ENCODE peak calls at places on chromosomes 6 and 20, in five cellular contexts. One of them, this sample, is unnamed.

GRCh38 chr20:38032585-38033329 is 499 bp downstream of the TTI1 start:
- DNase-seq in H9: no peak
- DNase-seq in mammary epithelial cell: no peak
- DNase-seq in IMR-90: no peak
- DNase-seq in MM.1S: no peak
- DNase-seq in this sample: no peak

GRCh38 chr6:41637179-41638001 is 878 bp upstream of the MDFI start:
- DNase-seq in H9: peak; percentile 55
- DNase-seq in mammary epithelial cell: peak; percentile 46
- DNase-seq in IMR-90: no peak
- DNase-seq in MM.1S: no peak
- DNase-seq in this sample: no peak

GRCh38 chr6:13565921-13566320 is 8.5 kb upstream of the SIRT5 start:
- DNase-seq in H9: no peak
- DNase-seq in mammary epithelial cell: no peak
- DNase-seq in IMR-90: no peak
- DNase-seq in MM.1S: no peak
- DNase-seq in this sample: no peak

GRCh38 chr6:25413506-25413905 is 134.3 kb downstream of the CARMIL1 start:
- DNase-seq in H9: no peak
- DNase-seq in mammary epithelial cell: no peak
- DNase-seq in IMR-90: no peak
- DNase-seq in MM.1S: no peak
- DNase-seq in this sample: no peak

GRCh38 chr20:14992071-14992654 is 654.8 kb upstream of the FLRT3 start:
- DNase-seq in H9: no peak
- DNase-seq in mammary epithelial cell: peak; percentile 72
- DNase-seq in IMR-90: no peak
- DNase-seq in MM.1S: no peak
- DNase-seq in this sample: peak; percentile 7

GRCh38 chr6:148972481-148972880 is 225.7 kb downstream of the UST start:
- DNase-seq in H9: peak; percentile 98
- DNase-seq in mammary epithelial cell: peak; percentile 64
- DNase-seq in IMR-90: no peak
- DNase-seq in MM.1S: peak; percentile 78
- DNase-seq in this sample: no peak

GRCh38 chr6:66825539-66825938 is 1118.5 kb upstream of the EYS start:
- DNase-seq in H9: no peak
- DNase-seq in mammary epithelial cell: no peak
- DNase-seq in IMR-90: no peak
- DNase-seq in MM.1S: no peak
- DNase-seq in this sample: no peak

GRCh38 chr20:25345721-25346120 is 44.9 kb downstream of the ABHD12 start:
- DNase-seq in H9: no peak
- DNase-seq in mammary epithelial cell: no peak
- DNase-seq in IMR-90: no peak
- DNase-seq in MM.1S: no peak
- DNase-seq in this sample: no peak

GRCh38 chr6:107491791-107492674 is 2.1 kb downstream of the SOBP start:
- DNase-seq in H9: no peak
- DNase-seq in mammary epithelial cell: peak; percentile 70
- DNase-seq in IMR-90: peak; percentile 56
- DNase-seq in MM.1S: no peak
- DNase-seq in this sample: no peak

GRCh38 chr6:121890307-121890910 is 455.0 kb downstream of the GJA1 start:
- DNase-seq in H9: peak; percentile 40
- DNase-seq in mammary epithelial cell: no peak
- DNase-seq in IMR-90: no peak
- DNase-seq in MM.1S: no peak
- DNase-seq in this sample: no peak

GRCh38 chr6:139990865-139991264 is 616.4 kb upstream of the CITED2 start:
- DNase-seq in H9: no peak
- DNase-seq in mammary epithelial cell: no peak
- DNase-seq in IMR-90: peak; percentile 52
- DNase-seq in MM.1S: no peak
- DNase-seq in this sample: no peak

GRCh38 chr6:13428528-13429405 is 58.6 kb downstream of the GFOD1 start:
- DNase-seq in H9: peak; percentile 49
- DNase-seq in mammary epithelial cell: no peak
- DNase-seq in IMR-90: no peak
- DNase-seq in MM.1S: no peak
- DNase-seq in this sample: no peak

GRCh38 chr6:111987295-111987694 is 66.6 kb upstream of the CCN6 start:
- DNase-seq in H9: no peak
- DNase-seq in mammary epithelial cell: peak; percentile 87
- DNase-seq in IMR-90: peak; percentile 50
- DNase-seq in MM.1S: no peak
- DNase-seq in this sample: no peak

GRCh38 chr6:73727114-73727513 is 31.1 kb downstream of the CD109 start:
- DNase-seq in H9: no peak
- DNase-seq in mammary epithelial cell: no peak
- DNase-seq in IMR-90: no peak
- DNase-seq in MM.1S: no peak
- DNase-seq in this sample: no peak

GRCh38 chr6:90080876-90081464 is 186.7 kb downstream of the GJA10 start:
- DNase-seq in H9: no peak
- DNase-seq in mammary epithelial cell: no peak
- DNase-seq in IMR-90: no peak
- DNase-seq in MM.1S: no peak
- DNase-seq in this sample: no peak

GRCh38 chr6:33744895-33745546 is 1.7 kb downstream of the IP6K3 start:
- DNase-seq in H9: no peak
- DNase-seq in mammary epithelial cell: no peak
- DNase-seq in IMR-90: no peak
- DNase-seq in MM.1S: no peak
- DNase-seq in this sample: no peak

GRCh38 chr20:10313701-10314100 is 95.1 kb downstream of the SNAP25 start:
- DNase-seq in H9: no peak
- DNase-seq in mammary epithelial cell: no peak
- DNase-seq in IMR-90: peak; percentile 20
- DNase-seq in MM.1S: no peak
- DNase-seq in this sample: no peak

GRCh38 chr6:6610031-6610591 is 21.6 kb downstream of the LY86 start:
- DNase-seq in H9: no peak
- DNase-seq in mammary epithelial cell: no peak
- DNase-seq in IMR-90: no peak
- DNase-seq in MM.1S: peak; percentile 86
- DNase-seq in this sample: no peak

GRCh38 chr6:111798281-111798725 is 74.9 kb downstream of the FYN start:
- DNase-seq in H9: no peak
- DNase-seq in mammary epithelial cell: no peak
- DNase-seq in IMR-90: no peak
- DNase-seq in MM.1S: no peak
- DNase-seq in this sample: no peak

GRCh38 chr6:127343753-127344659 is 597 bp upstream of the ECHDC1 start:
- DNase-seq in H9: no peak
- DNase-seq in mammary epithelial cell: peak; percentile 34
- DNase-seq in IMR-90: peak; percentile 79
- DNase-seq in MM.1S: peak; percentile 37
- DNase-seq in this sample: no peak

GRCh38 chr6:41092421-41093140 is 19.8 kb downstream of the NFYA start:
- DNase-seq in H9: no peak
- DNase-seq in mammary epithelial cell: peak; percentile 31
- DNase-seq in IMR-90: peak; percentile 37
- DNase-seq in MM.1S: peak; percentile 31
- DNase-seq in this sample: no peak

GRCh38 chr20:57143173-57143572 is 123.3 kb downstream of the BMP7 start:
- DNase-seq in H9: no peak
- DNase-seq in mammary epithelial cell: no peak
- DNase-seq in IMR-90: no peak
- DNase-seq in MM.1S: no peak
- DNase-seq in this sample: no peak

GRCh38 chr6:109672204-109672603 is 18.8 kb downstream of the AK9 start:
- DNase-seq in H9: no peak
- DNase-seq in mammary epithelial cell: no peak
- DNase-seq in IMR-90: peak; percentile 57
- DNase-seq in MM.1S: no peak
- DNase-seq in this sample: no peak

GRCh38 chr20:1535420-1536175 is 21.9 kb downstream of the SIRPD start:
- DNase-seq in H9: no peak
- DNase-seq in mammary epithelial cell: no peak
- DNase-seq in IMR-90: no peak
- DNase-seq in MM.1S: peak; percentile 75
- DNase-seq in this sample: no peak

GRCh38 chr6:167700199-167700598 is 126.5 kb upstream of the AFDN start:
- DNase-seq in H9: no peak
- DNase-seq in mammary epithelial cell: no peak
- DNase-seq in IMR-90: no peak
- DNase-seq in MM.1S: no peak
- DNase-seq in this sample: no peak

GRCh38 chr20:36830791-36831691 is 44.9 kb upstream of the TLDC2 start:
- DNase-seq in H9: no peak
- DNase-seq in mammary epithelial cell: no peak
- DNase-seq in IMR-90: peak; percentile 23
- DNase-seq in MM.1S: no peak
- DNase-seq in this sample: no peak

GRCh38 chr6:160973856-160974255 is 17.7 kb upstream of the MAP3K4 start:
- DNase-seq in H9: no peak
- DNase-seq in mammary epithelial cell: no peak
- DNase-seq in IMR-90: peak; percentile 67
- DNase-seq in MM.1S: no peak
- DNase-seq in this sample: no peak

GRCh38 chr20:46161921-46162320 is 43.8 kb downstream of the CD40 start:
- DNase-seq in H9: no peak
- DNase-seq in mammary epithelial cell: no peak
- DNase-seq in IMR-90: no peak
- DNase-seq in MM.1S: no peak
- DNase-seq in this sample: no peak

GRCh38 chr6:37115236-37115894 is 54.6 kb upstream of the PIM1 start:
- DNase-seq in H9: no peak
- DNase-seq in mammary epithelial cell: no peak
- DNase-seq in IMR-90: peak; percentile 62
- DNase-seq in MM.1S: no peak
- DNase-seq in this sample: no peak

GRCh38 chr6:25968769-25969168 is 6.2 kb downstream of the TRIM38 start:
- DNase-seq in H9: no peak
- DNase-seq in mammary epithelial cell: no peak
- DNase-seq in IMR-90: peak; percentile 17
- DNase-seq in MM.1S: no peak
- DNase-seq in this sample: no peak

GRCh38 chr6:57013501-57013900 is 33.0 kb upstream of the KIAA1586 start:
- DNase-seq in H9: no peak
- DNase-seq in mammary epithelial cell: peak; percentile 65
- DNase-seq in IMR-90: peak; percentile 77
- DNase-seq in MM.1S: no peak
- DNase-seq in this sample: peak; percentile 42

GRCh38 chr20:44586289-44586911 is 4.0 kb downstream of the PKIG start:
- DNase-seq in H9: no peak
- DNase-seq in mammary epithelial cell: no peak
- DNase-seq in IMR-90: no peak
- DNase-seq in MM.1S: no peak
- DNase-seq in this sample: no peak
- H3K9ac ChIP-seq in H9: no peak overlapping the region
- H3K9ac ChIP-seq in mammary epithelial cell: no peak overlapping the region
- H3K9ac ChIP-seq in IMR-90: no peak overlapping the region
- H3K9ac ChIP-seq in MM.1S: no peak overlapping the region
- H3K9ac ChIP-seq in this sample: no peak overlapping the region

DNA sequence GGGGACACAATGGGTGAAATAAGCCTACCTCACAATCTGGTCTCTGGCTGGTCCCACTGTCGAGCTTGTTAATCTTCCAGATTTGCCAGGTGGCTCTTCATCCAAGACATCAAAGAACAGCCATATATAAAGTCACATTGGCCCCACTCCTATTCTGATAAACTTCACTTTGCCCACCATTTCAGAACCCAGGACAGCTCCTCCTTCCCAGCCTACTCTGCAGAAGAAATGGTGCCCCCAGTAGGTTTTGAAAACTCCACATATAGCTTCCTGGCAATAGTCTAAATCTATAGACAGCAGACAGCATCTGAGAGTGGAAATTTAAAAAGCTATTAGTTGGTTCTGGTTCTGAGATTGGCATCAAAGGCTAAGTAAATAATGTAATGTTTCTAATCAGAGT is 143.1 kb upstream of the PCSK2 start:
- DNase-seq in H9: no peak
- DNase-seq in mammary epithelial cell: no peak
- DNase-seq in IMR-90: peak; percentile 10
- DNase-seq in MM.1S: peak; percentile 25
- DNase-seq in this sample: no peak
- H4K20me1 ChIP-seq in H9: no peaks in the 10 kb centered on the region
- H4K20me1 ChIP-seq in mammary epithelial cell: no peaks in the 10 kb centered on the region
- H4K20me1 ChIP-seq in IMR-90: no peaks in the 10 kb centered on the region
- H4K20me1 ChIP-seq in MM.1S: no peaks in the 10 kb centered on the region
- H4K20me1 ChIP-seq in this sample: no peaks in the 10 kb centered on the region

GRCh38 chr6:155829646-155830045 is 374.0 kb upstream of the NOX3 start:
- DNase-seq in H9: no peak
- DNase-seq in mammary epithelial cell: peak; percentile 25
- DNase-seq in IMR-90: no peak
- DNase-seq in MM.1S: no peak
- DNase-seq in this sample: peak; percentile 9
- H3K9ac ChIP-seq in H9: no peak overlapping the region
- H3K9ac ChIP-seq in mammary epithelial cell: no peak overlapping the region
- H3K9ac ChIP-seq in IMR-90: no peak overlapping the region
- H3K9ac ChIP-seq in MM.1S: no peak overlapping the region
- H3K9ac ChIP-seq in this sample: no peak overlapping the region

DNA sequence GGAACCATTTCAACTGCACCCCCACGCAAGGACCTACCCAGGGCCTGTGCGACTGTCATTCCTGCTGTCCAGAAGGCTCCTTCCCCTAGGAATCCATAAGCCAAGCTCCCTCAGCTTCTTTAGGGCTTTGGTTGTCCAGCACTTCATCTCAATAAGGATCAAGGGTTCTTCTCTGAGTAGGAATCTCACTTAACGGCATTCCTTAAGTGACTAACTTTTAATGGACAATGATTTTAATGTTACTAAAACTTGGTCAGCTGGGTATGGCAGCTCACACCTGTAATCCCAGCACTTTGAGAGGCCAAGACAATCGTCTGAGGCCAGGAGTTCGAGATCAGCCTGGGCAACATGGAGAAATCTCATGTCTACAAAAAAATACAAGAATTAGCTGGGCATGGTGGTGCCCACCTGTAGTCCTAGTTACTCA is 13.4 kb downstream of the UBE2V1 start:
- DNase-seq in H9: no peak
- DNase-seq in mammary epithelial cell: no peak
- DNase-seq in IMR-90: no peak
- DNase-seq in MM.1S: no peak
- DNase-seq in this sample: no peak
- H4K20me1 ChIP-seq in H9: no peaks in the 10 kb centered on the region
- H4K20me1 ChIP-seq in mammary epithelial cell: peaks cover 3% of the 10 kb centered on the region
- H4K20me1 ChIP-seq in IMR-90: peaks cover 85% of the 10 kb centered on the region
- H4K20me1 ChIP-seq in MM.1S: peaks cover 30% of the 10 kb centered on the region
- H4K20me1 ChIP-seq in this sample: peaks cover 34% of the 10 kb centered on the region

GRCh38 chr6:50990750-50991446 is 172.2 kb downstream of the TFAP2B start:
- DNase-seq in H9: no peak
- DNase-seq in mammary epithelial cell: no peak
- DNase-seq in IMR-90: no peak
- DNase-seq in MM.1S: no peak
- DNase-seq in this sample: no peak
- H3K9ac ChIP-seq in H9: no peak overlapping the region
- H3K9ac ChIP-seq in mammary epithelial cell: no peak overlapping the region
- H3K9ac ChIP-seq in IMR-90: no peak overlapping the region
- H3K9ac ChIP-seq in MM.1S: no peak overlapping the region
- H3K9ac ChIP-seq in this sample: no peak overlapping the region